ENCODE peak calls at places on chromosomes 7 and 10, in nine cellular contexts. I is lower lobe of right lung, A is spleen, P is astrocyte of the spinal cord, R is GM13976, S is mammary epithelial cell, C is BE2C, W is fibroblast of mammary gland, M is GM13977. O is an unnamed sample.

GRCh38 chr7:106736508-106737201 is 75.7 kb upstream of the CCDC71L start:
- DNase-seq in I (no peak), A (no peak), P (peak), R (peak), S (peak), C (peak), W (peak), M (peak), O (peak)

GRCh38 chr7:109751241-109751640 is 1181.6 kb downstream of the DNAJB9 start:
- DNase-seq in I (no peak), A (no peak), P (peak), R (no peak), S (peak), C (no peak), W (no peak), M (no peak), O (no peak)

GRCh38 chr7:44638611-44639557 is 32.5 kb downstream of the OGDH start:
- DNase-seq in I (peak), A (peak), P (peak), R (peak), S (peak), C (peak), W (peak), M (peak), O (no peak)

GRCh38 chr10:127980898-127981297 is 74.0 kb downstream of the PTPRE start:
- DNase-seq in I (no peak), A (no peak), P (no peak), R (no peak), S (no peak), C (no peak), W (no peak), M (no peak), O (no peak)

GRCh38 chr10:86856156-86856555 is 99.7 kb downstream of the BMPR1A start:
- DNase-seq in I (no peak), A (no peak), P (no peak), R (no peak), S (no peak), C (no peak), W (no peak), M (no peak), O (no peak)

GRCh38 chr10:82953331-82953730 is 1078.3 kb downstream of the NRG3 start:
- DNase-seq in I (no peak), A (no peak), P (no peak), R (no peak), S (no peak), C (no peak), W (no peak), M (no peak), O (no peak)

GRCh38 chr7:135362871-135363270 is 129.2 kb downstream of the STRA8 start:
- DNase-seq in I (no peak), A (no peak), P (no peak), R (no peak), S (no peak), C (no peak), W (no peak), M (no peak), O (no peak)

GRCh38 chr7:118175751-118176150 is 8.2 kb upstream of the LSM8 start:
- DNase-seq in I (no peak), A (no peak), P (no peak), R (no peak), S (no peak), C (no peak), W (no peak), M (no peak), O (no peak)

GRCh38 chr10:127145173-127145572 is 51.2 kb downstream of the INSYN2A start:
- DNase-seq in I (no peak), A (no peak), P (peak), R (no peak), S (peak), C (no peak), W (peak), M (no peak), O (no peak)

GRCh38 chr10:92689663-92690210 is at the start of gene HHEX:
- DNase-seq in I (peak), A (peak), P (peak), R (peak), S (peak), C (peak), W (peak), M (peak), O (no peak)

GRCh38 chr7:2290877-2291276 is 23.4 kb downstream of the SNX8 start:
- DNase-seq in I (no peak), A (no peak), P (no peak), R (no peak), S (no peak), C (no peak), W (no peak), M (no peak), O (no peak)

GRCh38 chr7:19248681-19249080 is 103.5 kb upstream of the FERD3L start:
- DNase-seq in I (no peak), A (no peak), P (peak), R (no peak), S (no peak), C (no peak), W (peak), M (no peak), O (no peak)

GRCh38 chr7:50418526-50418925 is 31.6 kb downstream of the FIGNL1 start:
- DNase-seq in I (no peak), A (no peak), P (no peak), R (no peak), S (no peak), C (no peak), W (no peak), M (no peak), O (no peak)

GRCh38 chr7:111561659-111561908 is 708 bp downstream of the IMMP2L start:
- DNase-seq in I (no peak), A (no peak), P (no peak), R (no peak), S (no peak), C (no peak), W (no peak), M (no peak), O (no peak)

GRCh38 chr7:41886257-41886905 is 183.5 kb upstream of the INHBA start:
- DNase-seq in I (no peak), A (no peak), P (peak), R (no peak), S (peak), C (no peak), W (peak), M (no peak), O (no peak)

GRCh38 chr10:59283456-59284082 is 78.8 kb downstream of the FAM13C start:
- DNase-seq in I (no peak), A (no peak), P (no peak), R (no peak), S (peak), C (peak), W (no peak), M (no peak), O (peak)

GRCh38 chr10:93445978-93446720 is 36.0 kb downstream of the MYOF start:
- DNase-seq in I (no peak), A (no peak), P (no peak), R (no peak), S (peak), C (no peak), W (no peak), M (no peak), O (no peak)

GRCh38 chr7:158375034-158375433 is 212.6 kb downstream of the PTPRN2 start:
- DNase-seq in I (no peak), A (peak), P (no peak), R (no peak), S (no peak), C (no peak), W (no peak), M (no peak), O (no peak)

GRCh38 chr7:116511552-116512523 is 12.3 kb downstream of the CAV2 start:
- DNase-seq in I (no peak), A (no peak), P (peak), R (peak), S (peak), C (no peak), W (peak), M (peak), O (no peak)

GRCh38 chr10:69577268-69578232 is 4.3 kb upstream of the NEUROG3 start:
- DNase-seq in I (no peak), A (no peak), P (peak), R (no peak), S (peak), C (no peak), W (no peak), M (no peak), O (no peak)

GRCh38 chr10:27252267-27253000 is 11.8 kb upstream of the ACBD5 start:
- DNase-seq in I (peak), A (peak), P (peak), R (peak), S (peak), C (no peak), W (peak), M (peak), O (peak)

GRCh38 chr10:24701447-24701846 is 22.2 kb downstream of the ARHGAP21 start:
- DNase-seq in I (no peak), A (no peak), P (no peak), R (peak), S (no peak), C (no peak), W (no peak), M (peak), O (no peak)

GRCh38 chr10:69345890-69346474 is 67.7 kb downstream of the HK1 start:
- DNase-seq in I (no peak), A (no peak), P (no peak), R (no peak), S (no peak), C (no peak), W (peak), M (no peak), O (no peak)

GRCh38 chr7:14125998-14126397 is 136.5 kb upstream of the ETV1 start:
- DNase-seq in I (no peak), A (no peak), P (peak), R (no peak), S (no peak), C (no peak), W (no peak), M (no peak), O (no peak)

GRCh38 chr7:7829667-7830066 is 111.3 kb upstream of the RPA3 start:
- DNase-seq in I (no peak), A (no peak), P (no peak), R (no peak), S (peak), C (no peak), W (no peak), M (no peak), O (no peak)

GRCh38 chr10:50625663-50626062 is 1.9 kb upstream of the SGMS1 start:
- DNase-seq in I (no peak), A (no peak), P (peak), R (no peak), S (no peak), C (no peak), W (peak), M (peak), O (no peak)

GRCh38 chr10:112811741-112812551 is 138.1 kb upstream of the TCF7L2 start:
- DNase-seq in I (peak), A (no peak), P (peak), R (no peak), S (peak), C (no peak), W (peak), M (no peak), O (no peak)

GRCh38 chr10:8331896-8332729 is 277.6 kb downstream of the GATA3 start:
- DNase-seq in I (peak), A (peak), P (peak), R (peak), S (peak), C (peak), W (peak), M (peak), O (peak)

DNA sequence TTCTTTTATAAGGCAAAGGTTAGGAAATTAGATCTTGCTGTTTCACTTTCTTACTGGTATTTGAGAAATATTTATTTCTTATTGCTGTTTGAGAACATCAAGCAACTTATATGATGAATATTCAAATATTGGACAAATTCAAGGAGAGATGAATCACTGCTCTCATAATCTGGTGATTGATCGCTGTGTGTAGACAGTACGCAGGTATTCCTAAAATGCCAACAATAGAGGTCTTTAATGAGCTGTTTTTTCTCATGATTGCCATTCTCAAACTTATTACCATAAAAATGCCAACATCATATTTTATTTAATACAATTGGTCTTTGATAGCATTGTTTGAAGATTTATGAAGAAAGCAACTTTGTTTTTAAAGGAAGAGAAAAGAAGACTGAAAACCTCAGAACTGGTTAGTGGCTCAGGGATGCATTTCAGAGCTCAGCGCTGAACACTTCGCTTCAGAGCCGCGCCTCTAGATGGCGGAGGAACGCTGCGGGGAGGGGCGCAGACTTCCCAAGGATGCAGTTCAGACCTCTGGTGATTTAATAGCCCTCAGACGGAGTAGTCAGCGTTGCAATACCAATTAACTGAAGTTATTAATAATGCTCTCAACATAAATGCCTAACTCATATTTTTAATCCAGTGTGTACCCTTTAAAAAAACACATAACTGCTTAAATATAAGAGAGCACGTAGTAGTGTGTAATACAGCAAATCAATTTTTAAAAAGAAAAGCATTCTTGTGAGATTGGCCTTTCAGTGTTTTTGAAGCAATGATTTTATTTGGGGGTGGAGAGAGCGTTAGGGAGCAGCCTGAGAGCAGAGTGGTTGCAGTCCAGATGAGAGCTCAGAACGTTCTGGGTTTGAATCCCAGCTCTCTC is 38.5 kb upstream of the STEAP4 start:
- DNase-seq in I (peak), A (peak), P (peak), R (no peak), S (no peak), C (peak), W (peak), M (no peak), O (peak)
- TF ChIP-seq CTCF in I (peak), A (no peak), P (peak), R (peak), S (peak), C (peak), W (peak), M (peak), O (peak)

GRCh38 chr10:71978476-71978875 is 14.3 kb downstream of the CHST3 start:
- DNase-seq in I (no peak), A (peak), P (no peak), R (no peak), S (no peak), C (no peak), W (no peak), M (peak), O (no peak)
- TF ChIP-seq CTCF in I (no peak), A (no peak), P (peak), R (no peak), S (no peak), C (peak), W (no peak), M (no peak), O (no peak)

GRCh38 chr7:25954395-25954794 is 197.6 kb upstream of the NFE2L3 start:
- DNase-seq in I (no peak), A (no peak), P (no peak), R (no peak), S (no peak), C (no peak), W (no peak), M (no peak), O (no peak)

GRCh38 chr7:25951414-25952276 is 200.4 kb upstream of the NFE2L3 start:
- DNase-seq in I (no peak), A (no peak), P (no peak), R (peak), S (no peak), C (no peak), W (no peak), M (no peak), O (peak)

GRCh38 chr7:25950488-25951413 is 201.2 kb upstream of the NFE2L3 start:
- DNase-seq in I (peak), A (peak), P (peak), R (peak), S (peak), C (peak), W (peak), M (peak), O (peak)

GRCh38 chr7:25953859-25954258 is 198.1 kb upstream of the NFE2L3 start:
- DNase-seq in I (no peak), A (no peak), P (no peak), R (no peak), S (no peak), C (no peak), W (no peak), M (no peak), O (no peak)

DNA sequence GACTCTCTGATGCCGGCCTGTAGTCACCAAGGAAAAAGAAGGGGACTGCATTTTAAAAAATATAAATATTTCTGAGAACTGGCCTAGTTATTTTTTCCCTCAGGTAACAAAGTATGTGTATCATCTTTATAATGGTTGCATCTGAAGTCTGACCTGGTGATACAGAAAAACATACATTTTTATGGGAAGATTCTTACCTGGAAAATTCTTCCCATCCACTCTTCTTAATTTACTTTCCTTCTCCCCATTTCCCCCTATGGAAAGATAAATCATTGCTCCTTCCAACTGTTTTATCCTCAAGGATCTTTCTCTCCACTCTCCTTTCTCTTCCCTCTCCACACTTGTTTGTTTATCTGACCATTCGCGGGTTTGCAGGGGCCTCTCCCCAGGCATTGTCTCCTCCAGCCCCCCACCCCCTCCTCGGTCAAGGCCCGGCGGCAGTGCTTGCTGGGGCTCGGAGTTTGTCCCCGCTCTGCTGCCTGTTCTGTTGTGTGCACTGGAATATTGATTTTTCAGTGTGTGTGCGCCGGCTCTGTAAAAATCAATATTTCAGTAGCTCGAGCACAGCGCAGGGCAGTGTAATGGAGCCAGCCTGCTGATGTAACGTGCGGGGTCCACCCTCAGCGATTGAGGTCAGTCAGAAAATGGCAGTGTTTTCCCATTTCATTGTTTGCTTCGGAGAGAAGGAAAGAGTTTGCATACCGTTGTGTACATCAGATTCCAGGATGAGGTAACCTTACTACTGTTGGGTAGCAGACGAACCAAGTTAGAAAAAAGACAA is 199.5 kb upstream of the NFE2L3 start:
- DNase-seq in I (no peak), A (no peak), P (no peak), R (no peak), S (no peak), C (no peak), W (no peak), M (no peak), O (peak)
- TF ChIP-seq CTCF in I (no peak), A (no peak), P (no peak), R (no peak), S (no peak), C (no peak), W (no peak), M (no peak), O (no peak)

GRCh38 chr7:123348700-123349099 is 148.9 kb upstream of the SLC13A1 start:
- DNase-seq in I (no peak), A (no peak), P (no peak), R (no peak), S (no peak), C (no peak), W (no peak), M (no peak), O (no peak)

GRCh38 chr7:123352226-123352550 is 152.4 kb upstream of the SLC13A1 start:
- DNase-seq in I (no peak), A (no peak), P (no peak), R (no peak), S (no peak), C (no peak), W (no peak), M (no peak), O (no peak)

GRCh38 chr7:123351506-123352225 is 151.9 kb upstream of the SLC13A1 start:
- DNase-seq in I (no peak), A (no peak), P (peak), R (no peak), S (no peak), C (no peak), W (no peak), M (no peak), O (no peak)

GRCh38 chr7:123352957-123353356 is 153.2 kb upstream of the SLC13A1 start:
- DNase-seq in I (no peak), A (no peak), P (no peak), R (no peak), S (peak), C (no peak), W (peak), M (no peak), O (no peak)

DNA sequence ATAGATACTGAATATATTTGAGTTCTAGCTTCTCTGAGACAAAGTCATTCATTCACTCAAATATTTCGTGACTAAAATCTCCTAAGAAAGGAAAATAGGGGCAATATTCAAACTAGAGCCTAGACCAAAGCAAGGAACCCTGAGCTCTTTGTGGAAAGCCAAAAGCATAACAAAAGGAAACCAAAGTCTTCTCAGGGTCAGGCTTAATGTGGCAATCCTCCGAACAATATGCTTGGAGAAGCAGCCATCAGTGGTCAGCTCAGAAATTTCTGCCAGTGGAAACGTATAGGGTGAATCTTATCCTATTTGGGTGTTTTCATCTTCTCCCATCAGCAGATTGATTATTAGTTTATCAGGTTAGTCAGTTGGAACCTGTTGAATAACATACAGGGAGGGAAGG is 151.3 kb upstream of the SLC13A1 start:
- DNase-seq in I (no peak), A (no peak), P (no peak), R (no peak), S (no peak), C (no peak), W (no peak), M (no peak), O (no peak)
- TF ChIP-seq CTCF in I (no peak), A (no peak), P (no peak), R (no peak), S (no peak), C (no peak), W (no peak), M (no peak), O (no peak)

GRCh38 chr10:17872191-17873091 is 63.3 kb downstream of the MRC1 start:
- DNase-seq in I (no peak), A (no peak), P (peak), R (no peak), S (peak), C (peak), W (peak), M (no peak), O (no peak)
- TF ChIP-seq CTCF in I (peak), A (peak), P (peak), R (no peak), S (peak), C (peak), W (peak), M (peak), O (no peak)

DNA sequence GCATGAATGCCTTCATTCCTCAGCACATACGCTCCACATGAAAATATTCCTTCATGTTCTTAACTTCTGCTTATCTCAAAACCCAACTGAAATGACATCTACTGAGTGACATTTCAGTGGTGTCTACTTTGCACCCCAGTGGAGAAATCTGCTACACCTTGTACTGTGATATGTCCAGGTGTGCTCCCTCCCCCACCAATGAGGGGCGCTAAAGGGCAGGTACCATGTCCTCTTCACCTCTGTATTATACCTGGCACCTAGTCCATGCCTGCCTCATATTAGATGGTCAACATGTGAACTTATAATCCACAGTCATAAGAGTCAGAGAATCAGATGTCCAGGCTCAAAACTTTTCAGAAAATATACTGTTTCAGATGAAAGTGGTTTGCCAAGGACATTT is 2.1 kb downstream of the PAXIP1 start:
- DNase-seq in I (no peak), A (no peak), P (no peak), R (no peak), S (no peak), C (no peak), W (no peak), M (no peak), O (no peak)
- TF ChIP-seq CTCF in I (no peak), A (no peak), P (no peak), R (no peak), S (peak), C (no peak), W (no peak), M (peak), O (no peak)

O was measured in nephron progenitor cell.